ENCODE peak calls at places on chromosomes 3 and 15, in four cellular contexts. S is HCT116, F is Caki2, K is GM20000. A is an unnamed sample.
A peak's percentile ranks its signal among the peaks of the same experiment; 100 is the strongest.

GRCh38 chr3:134476977-134477376 is 8.8 kb downstream of the ANAPC13 start:
- DNase-seq in K (no peak), S (no peak), F (no peak), A (no peak)

GRCh38 chr15:66251790-66252355 is 1.7 kb downstream of the MEGF11 start:
- DNase-seq in S (no peak), F (no peak), K (peak; percentile 68), A (no peak)

GRCh38 chr3:18649666-18650363 is 224.7 kb upstream of the SATB1 start:
- DNase-seq in S (no peak), F (no peak), K (peak; percentile 21), A (peak; percentile 2)

GRCh38 chr3:62875103-62876002 is at the start of gene CADPS:
- DNase-seq in F (no peak), S (no peak), K (no peak), A (peak; percentile 61)

GRCh38 chr3:133954961-133955360 is 59.3 kb upstream of the RAB6B start:
- DNase-seq in K (no peak), F (no peak), S (no peak), A (no peak)

GRCh38 chr15:79170256-79170664 is 79.7 kb upstream of the RASGRF1 start:
- DNase-seq in S (no peak), F (peak; percentile 85), K (no peak), A (no peak)

GRCh38 chr3:108008931-108009635 is 81.7 kb downstream of the CD47 start:
- DNase-seq in S (no peak), K (no peak), F (peak; percentile 48), A (peak; percentile 11)

GRCh38 chr15:58260186-58260910 is 122.2 kb downstream of the AQP9 start:
- DNase-seq in S (no peak), F (no peak), K (no peak), A (no peak)

GRCh38 chr3:76970006-76970680 is 69.8 kb upstream of the ROBO2 start:
- DNase-seq in S (no peak), F (no peak), K (no peak), A (no peak)

GRCh38 chr3:42028474-42028873 is 62.7 kb upstream of the TRAK1 start:
- DNase-seq in S (no peak), F (no peak), K (no peak), A (no peak)

GRCh38 chr3:67580430-67581000 is 73.9 kb downstream of the SUCLG2 start:
- DNase-seq in K (no peak), S (no peak), F (no peak), A (no peak)